ENCODE peak calls at places on chromosome 13, in four cellular contexts. One of them, this sample, is unnamed.

GRCh38 chr13:31913459-31913858 is 118.1 kb upstream of the FRY start:
- DNase-seq in B cell: no peak
- DNase-seq in RWPE1: no peak
- DNase-seq in dorsolateral prefrontal cortex: no peak
- DNase-seq in this sample: no peak

GRCh38 chr13:48826039-48826438 is 149.7 kb upstream of the FNDC3A start:
- DNase-seq in RWPE1: no peak
- DNase-seq in dorsolateral prefrontal cortex: no peak
- DNase-seq in B cell: no peak
- DNase-seq in this sample: no peak

GRCh38 chr13:77139311-77139710 is 112.4 kb upstream of the FBXL3 start:
- DNase-seq in RWPE1: no peak
- DNase-seq in dorsolateral prefrontal cortex: no peak
- DNase-seq in B cell: no peak
- DNase-seq in this sample: no peak

GRCh38 chr13:109666656-109667448 is 119.5 kb downstream of the IRS2 start:
- DNase-seq in dorsolateral prefrontal cortex: no peak
- DNase-seq in RWPE1: peak
- DNase-seq in B cell: no peak
- DNase-seq in this sample: no peak

GRCh38 chr13:23824355-23824754 is 64.8 kb downstream of the MIPEP start:
- DNase-seq in dorsolateral prefrontal cortex: no peak
- DNase-seq in RWPE1: no peak
- DNase-seq in B cell: no peak
- DNase-seq in this sample: no peak

GRCh38 chr13:94947965-94948371 is 235.6 kb upstream of the SOX21 start:
- DNase-seq in RWPE1: no peak
- DNase-seq in dorsolateral prefrontal cortex: peak
- DNase-seq in B cell: no peak
- DNase-seq in this sample: no peak

GRCh38 chr13:78197231-78197630 is 278.6 kb upstream of the EDNRB start:
- DNase-seq in B cell: no peak
- DNase-seq in RWPE1: no peak
- DNase-seq in dorsolateral prefrontal cortex: no peak
- DNase-seq in this sample: no peak

GRCh38 chr13:40146586-40147240 is 491.3 kb downstream of the COG6 start:
- DNase-seq in RWPE1: no peak
- DNase-seq in B cell: no peak
- DNase-seq in dorsolateral prefrontal cortex: no peak
- DNase-seq in this sample: no peak

GRCh38 chr13:20666948-20667347 is 36.6 kb upstream of the IL17D start:
- DNase-seq in B cell: no peak
- DNase-seq in dorsolateral prefrontal cortex: no peak
- DNase-seq in RWPE1: no peak
- DNase-seq in this sample: no peak

GRCh38 chr13:65855276-65855675 is 1374.9 kb downstream of the PCDH9 start:
- DNase-seq in dorsolateral prefrontal cortex: no peak
- DNase-seq in RWPE1: peak
- DNase-seq in B cell: no peak
- DNase-seq in this sample: no peak

GRCh38 chr13:97911311-97912138 is 42.0 kb upstream of the IPO5 start:
- DNase-seq in B cell: no peak
- DNase-seq in dorsolateral prefrontal cortex: no peak
- DNase-seq in RWPE1: no peak
- DNase-seq in this sample: peak

GRCh38 chr13:29730253-29730652 is 120.2 kb downstream of the UBL3 start:
- DNase-seq in dorsolateral prefrontal cortex: no peak
- DNase-seq in RWPE1: no peak
- DNase-seq in B cell: no peak
- DNase-seq in this sample: no peak

GRCh38 chr13:82772802-82773201 is 1109.5 kb downstream of the SLITRK1 start:
- DNase-seq in RWPE1: no peak
- DNase-seq in dorsolateral prefrontal cortex: no peak
- DNase-seq in B cell: no peak
- DNase-seq in this sample: no peak

GRCh38 chr13:111341886-111342285 is 21.4 kb downstream of the TEX29 start:
- DNase-seq in B cell: no peak
- DNase-seq in RWPE1: no peak
- DNase-seq in dorsolateral prefrontal cortex: no peak
- DNase-seq in this sample: no peak

GRCh38 chr13:59710416-59710815 is 453.3 kb downstream of the DIAPH3 start:
- DNase-seq in dorsolateral prefrontal cortex: no peak
- DNase-seq in B cell: no peak
- DNase-seq in RWPE1: no peak
- DNase-seq in this sample: no peak

GRCh38 chr13:84831666-84832657 is 949.7 kb upstream of the SLITRK1 start:
- DNase-seq in B cell: no peak
- DNase-seq in dorsolateral prefrontal cortex: no peak
- DNase-seq in RWPE1: no peak
- DNase-seq in this sample: no peak

GRCh38 chr13:106507560-106508274 is 27.7 kb downstream of the EFNB2 start:
- DNase-seq in RWPE1: peak
- DNase-seq in B cell: no peak
- DNase-seq in dorsolateral prefrontal cortex: no peak
- DNase-seq in this sample: no peak

GRCh38 chr13:28408235-28408848 is 86.6 kb downstream of the FLT1 start:
- DNase-seq in B cell: no peak
- DNase-seq in dorsolateral prefrontal cortex: no peak
- DNase-seq in RWPE1: no peak
- DNase-seq in this sample: no peak

GRCh38 chr13:28071424-28071823 is 29.0 kb downstream of the FLT3 start:
- DNase-seq in dorsolateral prefrontal cortex: no peak
- DNase-seq in RWPE1: no peak
- DNase-seq in B cell: no peak
- DNase-seq in this sample: no peak

GRCh38 chr13:87057807-87058520 is 613.2 kb upstream of the SLITRK5 start:
- DNase-seq in B cell: no peak
- DNase-seq in RWPE1: no peak
- DNase-seq in dorsolateral prefrontal cortex: no peak
- DNase-seq in this sample: no peak

GRCh38 chr13:101917475-101917810 is 465.0 kb downstream of the ITGBL1 start:
- DNase-seq in RWPE1: no peak
- DNase-seq in dorsolateral prefrontal cortex: no peak
- DNase-seq in B cell: no peak
- DNase-seq in this sample: no peak

GRCh38 chr13:53405616-53406015 is 377.0 kb downstream of the OLFM4 start:
- DNase-seq in dorsolateral prefrontal cortex: no peak
- DNase-seq in B cell: no peak
- DNase-seq in RWPE1: no peak
- DNase-seq in this sample: no peak

GRCh38 chr13:32323912-32324311 is 8.6 kb downstream of the BRCA2 start:
- DNase-seq in B cell: no peak
- DNase-seq in dorsolateral prefrontal cortex: no peak
- DNase-seq in RWPE1: peak
- DNase-seq in this sample: no peak

GRCh38 chr13:30898721-30899188 is 7.3 kb upstream of the MEDAG start:
- DNase-seq in dorsolateral prefrontal cortex: no peak
- DNase-seq in B cell: no peak
- DNase-seq in RWPE1: peak
- DNase-seq in this sample: no peak

GRCh38 chr13:76882431-76882830 is 3.8 kb downstream of the KCTD12 start:
- DNase-seq in dorsolateral prefrontal cortex: no peak
- DNase-seq in B cell: no peak
- DNase-seq in RWPE1: no peak
- DNase-seq in this sample: no peak

GRCh38 chr13:71730267-71730666 is 136.7 kb downstream of the DACH1 start:
- DNase-seq in B cell: no peak
- DNase-seq in RWPE1: no peak
- DNase-seq in dorsolateral prefrontal cortex: no peak
- DNase-seq in this sample: no peak

GRCh38 chr13:21673592-21674270 is 2.9 kb downstream of the FGF9 start:
- DNase-seq in dorsolateral prefrontal cortex: no peak
- DNase-seq in RWPE1: peak
- DNase-seq in B cell: peak
- DNase-seq in this sample: peak
- TF ChIP-seq CTCF in dorsolateral prefrontal cortex: no peak
- TF ChIP-seq CTCF in RWPE1: no peak
- TF ChIP-seq CTCF in B cell: no peak
- TF ChIP-seq CTCF in this sample: peak

GRCh38 chr13:37769078-37769477 is 100.5 kb downstream of the TRPC4 start:
- DNase-seq in RWPE1: peak
- DNase-seq in B cell: no peak
- DNase-seq in dorsolateral prefrontal cortex: no peak
- DNase-seq in this sample: no peak
- TF ChIP-seq CTCF in RWPE1: no peak
- TF ChIP-seq CTCF in B cell: no peak
- TF ChIP-seq CTCF in dorsolateral prefrontal cortex: no peak
- TF ChIP-seq CTCF in this sample: no peak

GRCh38 chr13:44407379-44407778 is 33.8 kb downstream of the SERP2 start:
- DNase-seq in dorsolateral prefrontal cortex: no peak
- DNase-seq in B cell: no peak
- DNase-seq in RWPE1: no peak
- DNase-seq in this sample: no peak

GRCh38 chr13:44403720-44404063 is 30.1 kb downstream of the SERP2 start:
- DNase-seq in dorsolateral prefrontal cortex: no peak
- DNase-seq in RWPE1: no peak
- DNase-seq in B cell: no peak
- DNase-seq in this sample: no peak

GRCh38 chr13:44407891-44408290 is 34.3 kb downstream of the SERP2 start:
- DNase-seq in dorsolateral prefrontal cortex: no peak
- DNase-seq in RWPE1: peak
- DNase-seq in B cell: no peak
- DNase-seq in this sample: no peak

GRCh38 chr13:44404261-44405139 is 30.9 kb downstream of the SERP2 start:
- DNase-seq in RWPE1: no peak
- DNase-seq in dorsolateral prefrontal cortex: no peak
- DNase-seq in B cell: no peak
- DNase-seq in this sample: no peak

GRCh38 chr13:44406617-44407016 is 33.0 kb downstream of the SERP2 start:
- DNase-seq in RWPE1: no peak
- DNase-seq in B cell: no peak
- DNase-seq in dorsolateral prefrontal cortex: no peak
- DNase-seq in this sample: no peak
- TF ChIP-seq CTCF in RWPE1: no peak
- TF ChIP-seq CTCF in B cell: no peak
- TF ChIP-seq CTCF in dorsolateral prefrontal cortex: no peak
- TF ChIP-seq CTCF in this sample: no peak

DNA sequence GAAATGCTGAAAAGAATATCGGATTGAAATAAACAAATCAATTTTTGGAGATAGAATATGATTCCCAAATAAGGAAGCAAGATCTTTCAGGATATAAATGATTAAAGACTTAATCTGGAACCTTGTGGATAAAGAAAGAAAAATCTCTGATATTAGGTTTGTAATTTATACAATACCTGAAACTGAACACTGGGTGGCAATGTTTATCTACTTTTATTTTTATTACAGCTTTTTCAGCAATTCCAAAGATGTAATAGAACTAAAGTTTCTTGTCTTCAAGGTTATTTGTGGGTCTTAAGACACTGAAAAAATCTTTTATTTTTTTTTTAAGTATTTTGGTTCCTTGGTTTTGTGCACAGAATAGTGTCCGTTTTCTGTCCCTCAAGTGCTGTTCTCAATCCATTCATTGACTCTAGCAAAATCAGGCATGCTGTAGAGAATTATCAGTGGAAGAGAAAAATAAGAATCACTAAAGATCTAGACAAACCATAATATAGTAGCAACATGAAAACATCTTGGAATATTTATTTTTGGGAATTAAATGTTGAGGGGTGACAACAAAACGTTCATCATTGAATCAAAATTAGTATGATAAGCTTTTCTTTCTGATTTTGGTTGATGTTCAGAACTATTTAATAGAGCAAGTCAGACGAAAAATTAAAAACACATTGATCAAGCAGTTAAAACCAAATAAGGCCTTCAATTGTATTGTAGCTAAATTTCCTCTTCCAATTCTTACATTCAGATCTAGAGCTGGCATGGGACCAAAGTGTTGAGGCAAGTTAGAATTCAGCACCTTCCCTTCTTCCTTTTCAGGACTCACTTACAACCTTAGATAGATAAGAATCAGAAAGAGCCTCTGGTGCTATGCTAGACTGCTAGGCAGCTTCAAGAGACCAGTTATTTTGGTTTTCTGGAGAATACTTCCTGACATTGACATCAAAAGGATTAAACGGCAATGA is 704.4 kb upstream of the PCDH20 start:
- DNase-seq in dorsolateral prefrontal cortex: no peak
- DNase-seq in RWPE1: peak
- DNase-seq in B cell: no peak
- DNase-seq in this sample: peak
- TF ChIP-seq CTCF in dorsolateral prefrontal cortex: peak
- TF ChIP-seq CTCF in RWPE1: peak
- TF ChIP-seq CTCF in B cell: no peak
- TF ChIP-seq CTCF in this sample: peak

This sample was measured in GM13977.